ENCODE peak calls at places on chromosomes 5 and 9, in nine cellular contexts. A is kidney, S is GM23338, V is foreskin fibroblast, T is fibroblast of mammary gland, E is mucosa of descending colon, L is hepatocyte, B is Caco-2, Z is HFF-Myc. J is an unnamed sample.
A peak's percentile ranks its signal among the peaks of the same experiment; 100 is the strongest.

GRCh38 chr5:156670615-156671014 is 179.5 kb upstream of the PPP1R2B start:
- DNase-seq in A (no peak), S (no peak), V (no peak), T (no peak), E (no peak), L (no peak), B (no peak), Z (no peak), J (no peak)

GRCh38 chr5:67897980-67898379 is 317.6 kb upstream of the PIK3R1 start:
- DNase-seq in A (no peak), S (no peak), V (no peak), T (no peak), E (no peak), L (no peak), B (no peak), Z (no peak), J (no peak)

GRCh38 chr5:106321242-106321641 is 1349.5 kb downstream of the EFNA5 start:
- DNase-seq in A (no peak), S (no peak), V (no peak), T (peak; percentile 10), E (no peak), L (no peak), B (no peak), Z (no peak), J (no peak)

GRCh38 chr5:3197699-3198098 is 397.9 kb upstream of the IRX1 start:
- DNase-seq in A (no peak), S (peak; percentile 66), V (no peak), T (no peak), E (no peak), L (peak; percentile 48), B (no peak), Z (no peak), J (no peak)

GRCh38 chr5:173581408-173582197 is 34.8 kb downstream of the BOD1 start:
- DNase-seq in A (no peak), S (peak; percentile 89), V (no peak), T (peak; percentile 28), E (peak; percentile 31), L (peak; percentile 51), B (peak; percentile 66), Z (no peak), J (peak; percentile 77)

GRCh38 chr5:172280937-172281336 is 2.6 kb downstream of the UBTD2 start:
- DNase-seq in A (no peak), S (no peak), V (peak; percentile 64), T (peak; percentile 69), E (no peak), L (no peak), B (no peak), Z (no peak), J (peak; percentile 65)

GRCh38 chr5:10935536-10935935 is 174.5 kb upstream of the DAP start:
- DNase-seq in A (no peak), S (no peak), V (no peak), T (no peak), E (no peak), L (no peak), B (no peak), Z (no peak), J (peak; percentile 65)

GRCh38 chr9:27528278-27528885 is 1.2 kb downstream of the MOB3B start:
- DNase-seq in A (peak; percentile 92), S (peak; percentile 93), V (peak; percentile 39), T (peak; percentile 53), E (peak; percentile 90), L (peak; percentile 89), B (peak; percentile 58), Z (no peak), J (peak; percentile 21)

GRCh38 chr9:27763831-27764230 is 190.6 kb upstream of the C9orf72 start:
- DNase-seq in A (no peak), S (no peak), V (no peak), T (no peak), E (no peak), L (no peak), B (no peak), Z (no peak), J (no peak)

GRCh38 chr9:14822666-14823065 is 87.6 kb downstream of the FREM1 start:
- DNase-seq in A (no peak), S (no peak), V (no peak), T (no peak), E (no peak), L (no peak), B (no peak), Z (no peak), J (no peak)

GRCh38 chr5:1809416-1810035 is 8.3 kb downstream of the NDUFS6 start:
- DNase-seq in A (no peak), S (no peak), V (no peak), T (no peak), E (no peak), L (no peak), B (no peak), Z (no peak), J (no peak)

GRCh38 chr5:1806974-1807373 is 5.8 kb downstream of the NDUFS6 start:
- DNase-seq in A (no peak), S (no peak), V (no peak), T (no peak), E (no peak), L (no peak), B (no peak), Z (no peak), J (no peak)

GRCh38 chr5:1807479-1808185 is 6.4 kb downstream of the NDUFS6 start:
- DNase-seq in A (no peak), S (no peak), V (no peak), T (no peak), E (no peak), L (no peak), B (no peak), Z (no peak), J (no peak)

GRCh38 chr5:1810581-1811101 is 9.4 kb downstream of the NDUFS6 start:
- DNase-seq in A (no peak), S (no peak), V (no peak), T (no peak), E (no peak), L (no peak), B (no peak), Z (no peak), J (no peak)

DNA sequence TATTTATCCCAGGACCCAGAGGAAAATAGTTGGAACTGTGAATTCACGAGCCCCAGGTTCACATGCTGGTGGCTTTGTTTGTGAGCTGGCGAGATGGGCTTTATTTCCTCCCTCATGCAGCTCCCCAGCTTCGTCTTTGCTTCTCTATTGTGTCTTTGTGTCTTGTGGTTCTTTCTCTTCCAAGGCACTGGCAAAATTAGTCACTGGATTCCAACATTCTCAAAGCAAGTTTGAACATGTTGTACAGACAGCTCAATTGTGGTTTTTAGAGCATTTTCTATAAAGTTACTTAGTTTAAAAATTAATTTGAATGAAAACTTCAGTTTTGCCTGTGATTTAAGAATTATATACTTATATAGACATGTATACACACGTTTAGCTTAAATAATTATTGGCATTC is 7.3 kb downstream of the NDUFS6 start:
- DNase-seq in A (no peak), S (no peak), V (no peak), T (peak; percentile 69), E (no peak), L (no peak), B (no peak), Z (no peak), J (no peak)
- TF ChIP-seq CTCF in A (no peak), S (no peak), V (no peak), T (no peak), E (no peak), L (no peak), B (no peak), Z (no peak), J (no peak)

GRCh38 chr5:144202725-144203124 is 32.1 kb downstream of the KCTD16 start:
- DNase-seq in A (no peak), S (no peak), V (no peak), T (no peak), E (no peak), L (no peak), B (no peak), Z (no peak), J (no peak)

GRCh38 chr5:144206136-144206535 is 35.5 kb downstream of the KCTD16 start:
- DNase-seq in A (no peak), S (no peak), V (no peak), T (peak; percentile 13), E (no peak), L (no peak), B (no peak), Z (no peak), J (no peak)

GRCh38 chr5:144203750-144204596 is 33.3 kb downstream of the KCTD16 start:
- DNase-seq in A (no peak), S (peak; percentile 86), V (peak; percentile 53), T (peak; percentile 80), E (peak; percentile 72), L (peak; percentile 79), B (peak; percentile 55), Z (peak; percentile 46), J (peak; percentile 44)

GRCh38 chr5:144207875-144208444 is 37.3 kb downstream of the KCTD16 start:
- DNase-seq in A (no peak), S (no peak), V (no peak), T (no peak), E (no peak), L (no peak), B (no peak), Z (no peak), J (no peak)

DNA sequence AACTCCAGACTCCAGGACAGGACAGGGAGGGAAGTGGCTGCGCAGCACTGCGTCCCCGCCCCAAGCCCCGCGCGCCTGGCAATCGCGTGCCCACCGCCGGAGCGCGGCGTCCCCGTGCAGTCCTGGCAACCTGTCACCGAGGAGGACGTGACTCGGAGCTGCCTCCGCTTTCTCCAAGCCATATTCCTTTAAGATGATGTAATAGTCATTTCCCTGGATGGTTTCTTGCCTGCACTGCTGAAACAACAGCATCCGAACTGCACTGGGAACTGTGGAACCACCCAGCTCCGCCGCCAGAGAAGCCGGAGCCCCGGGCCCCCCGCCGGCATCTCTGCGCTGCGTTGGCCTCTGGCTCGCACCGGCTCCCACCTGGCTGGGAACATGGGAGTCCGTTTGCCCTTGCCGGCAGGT is 34.5 kb downstream of the KCTD16 start:
- DNase-seq in A (peak; percentile 75), S (peak; percentile 80), V (peak; percentile 31), T (peak; percentile 37), E (no peak), L (peak; percentile 66), B (peak; percentile 32), Z (no peak), J (peak; percentile 16)
- H3K4me3 ChIP-seq in A (no peak overlapping the region), S (peak overlapping the region; percentile 68), V (peak overlapping the region; percentile 52), T (peak overlapping the region; percentile 20), E (no peak overlapping the region), L (peak overlapping the region; percentile 35), B (peak overlapping the region; percentile 5), Z (peak overlapping the region; percentile 16), J (peak overlapping the region; percentile 45)

GRCh38 chr9:109972026-109973005 is 192.3 kb downstream of the PALM2AKAP2 start:
- DNase-seq in A (no peak), S (peak; percentile 37), V (no peak), T (no peak), E (no peak), L (no peak), B (no peak), Z (no peak), J (no peak)
- TF ChIP-seq CTCF in A (no peak), S (peak; percentile 47), V (no peak), T (peak; percentile 1), E (no peak), L (no peak), B (peak; percentile 7), Z (no peak), J (no peak)

DNA sequence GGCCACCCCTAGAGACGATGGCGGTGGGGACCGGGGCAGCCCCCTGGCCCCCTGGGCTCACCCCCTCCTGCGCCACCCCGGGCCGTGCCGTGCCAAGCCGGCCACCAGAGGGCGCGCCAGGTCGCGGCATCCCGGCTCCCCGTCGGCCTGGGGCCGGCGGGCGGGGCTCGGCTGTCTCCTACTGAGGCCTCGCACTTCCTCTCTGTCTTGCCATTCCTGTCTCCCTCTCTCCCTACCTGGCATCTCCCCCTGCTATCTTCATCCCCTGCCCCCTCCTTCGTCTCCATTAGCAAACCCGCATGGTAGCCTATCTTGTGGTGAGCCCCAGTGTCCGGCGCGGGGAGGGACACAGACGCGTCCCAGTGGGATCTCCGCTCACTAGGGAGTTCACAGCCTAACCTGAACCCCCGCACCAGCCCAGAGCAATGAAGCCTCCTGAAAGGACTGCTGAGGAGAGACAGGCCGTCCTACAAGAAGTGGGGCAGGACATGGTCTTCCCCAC is 29.8 kb upstream of the FABP6 start:
- DNase-seq in A (peak; percentile 88), S (peak; percentile 83), V (peak; percentile 34), T (peak; percentile 29), E (peak; percentile 84), L (peak; percentile 89), B (peak; percentile 90), Z (no peak), J (peak; percentile 62)
- H3K4me3 ChIP-seq in A (peak overlapping the region; percentile 72), S (peak overlapping the region; percentile 57), V (peak overlapping the region; percentile 51), T (peak overlapping the region; percentile 46), E (no peak overlapping the region), L (no peak overlapping the region), B (peak overlapping the region; percentile 37), Z (peak overlapping the region; percentile 21), J (peak overlapping the region; percentile 50)